ENCODE peak calls at places on chromosomes 11 and 22, in seven cellular contexts. B is thoracic aorta; H is CD8-positive, alpha-beta T cell; V is body of pancreas; Q is pancreas; R is psoas muscle; W is bronchial epithelial cell. X is an unnamed sample.

GRCh38 chr11:79393362-79394043 is 47.3 kb downstream of the TENM4 start:
- DNase-seq in W (no peak), V (no peak), B (no peak), Q (no peak), R (no peak), H (no peak), X (no peak)

GRCh38 chr11:87300640-87301381 is 263.1 kb downstream of the TMEM135 start:
- DNase-seq in H (no peak), W (peak; percentile 7), V (no peak), B (no peak), Q (no peak), R (no peak), X (no peak)

GRCh38 chr11:94794287-94795168 is 26.4 kb downstream of the AMOTL1 start:
- DNase-seq in W (peak; percentile 78), V (peak; percentile 77), H (no peak), B (peak; percentile 72), R (peak; percentile 72), Q (peak; percentile 67), X (peak; percentile 69)

GRCh38 chr11:19087658-19088057 is 27.1 kb upstream of the MRGPRX2 start:
- DNase-seq in V (no peak), R (no peak), H (no peak), W (peak; percentile 89), Q (no peak), B (no peak), X (no peak)

GRCh38 chr22:30014244-30014643 is 66.0 kb upstream of the HORMAD2 start:
- DNase-seq in Q (no peak), B (no peak), H (no peak), W (no peak), V (no peak), R (no peak), X (no peak)

GRCh38 chr11:108906826-108907225 is 242.0 kb downstream of the DDX10 start:
- DNase-seq in Q (no peak), R (no peak), V (no peak), B (no peak), W (peak; percentile 21), H (no peak), X (no peak)

GRCh38 chr11:20522536-20522935 is 76.9 kb upstream of the SLC6A5 start:
- DNase-seq in V (no peak), R (no peak), W (no peak), B (no peak), Q (no peak), H (no peak), X (no peak)

GRCh38 chr11:34161812-34162506 is 56.5 kb downstream of the NAT10 start:
- DNase-seq in V (no peak), H (peak; percentile 34), Q (no peak), R (no peak), B (no peak), W (no peak), X (no peak)

GRCh38 chr22:29037340-29037932 is 24.2 kb downstream of the C22orf31 start:
- DNase-seq in H (no peak), W (no peak), B (no peak), Q (no peak), R (no peak), V (no peak), X (no peak)

GRCh38 chr11:63478896-63479295 is 12.1 kb downstream of the PLAAT5 start:
- DNase-seq in B (no peak), V (peak; percentile 60), Q (peak; percentile 53), H (peak; percentile 59), W (peak; percentile 57), R (no peak), X (no peak)

GRCh38 chr22:38416621-38417251 is 38.3 kb downstream of the KCNJ4 start:
- DNase-seq in H (no peak), R (no peak), Q (peak; percentile 11), W (no peak), B (no peak), V (no peak), X (peak; percentile 36)

GRCh38 chr11:43135966-43136534 is 175.7 kb upstream of the API5 start:
- DNase-seq in H (no peak), B (no peak), W (no peak), R (no peak), Q (no peak), V (no peak), X (no peak)

GRCh38 chr22:46352276-46352675 is 16.8 kb downstream of the TRMU start:
- DNase-seq in H (no peak), R (no peak), V (no peak), Q (no peak), W (no peak), B (no peak), X (no peak)

GRCh38 chr11:60389279-60389910 is 6.9 kb upstream of the MS4A14 start:
- DNase-seq in W (no peak), V (no peak), H (no peak), R (no peak), Q (no peak), B (no peak), X (no peak)

GRCh38 chr11:61473370-61474025 is 35.1 kb upstream of the LRRC10B start:
- DNase-seq in R (no peak), H (no peak), B (no peak), V (no peak), W (peak; percentile 78), Q (no peak), X (no peak)

GRCh38 chr11:121559812-121560211 is 107.0 kb upstream of the SORL1-AS1 start:
- DNase-seq in Q (no peak), H (no peak), W (no peak), R (no peak), V (no peak), B (no peak), X (no peak)
- H3K36me3 ChIP-seq in Q (no peaks in the 10 kb centered on the region), H (peaks cover 74% of the 10 kb centered on the region), W (no peaks in the 10 kb centered on the region), R (no peaks in the 10 kb centered on the region), V (no peaks in the 10 kb centered on the region), B (no peaks in the 10 kb centered on the region), X (peaks cover 69% of the 10 kb centered on the region)

GRCh38 chr22:40507491-40507890 is 129.0 kb downstream of the MRTFA start:
- DNase-seq in H (no peak), B (no peak), V (no peak), Q (no peak), W (no peak), R (no peak), X (no peak)

GRCh38 chr22:40511604-40512003 is 124.9 kb downstream of the MRTFA start:
- DNase-seq in V (peak; percentile 56), R (peak; percentile 24), B (no peak), H (no peak), Q (peak; percentile 48), W (no peak), X (no peak)

GRCh38 chr22:40510965-40511364 is 125.6 kb downstream of the MRTFA start:
- DNase-seq in Q (no peak), B (no peak), V (no peak), W (no peak), R (no peak), H (no peak), X (no peak)

GRCh38 chr22:40506762-40507161 is 129.8 kb downstream of the MRTFA start:
- DNase-seq in Q (no peak), W (no peak), R (no peak), B (no peak), V (no peak), H (no peak), X (no peak)

DNA sequence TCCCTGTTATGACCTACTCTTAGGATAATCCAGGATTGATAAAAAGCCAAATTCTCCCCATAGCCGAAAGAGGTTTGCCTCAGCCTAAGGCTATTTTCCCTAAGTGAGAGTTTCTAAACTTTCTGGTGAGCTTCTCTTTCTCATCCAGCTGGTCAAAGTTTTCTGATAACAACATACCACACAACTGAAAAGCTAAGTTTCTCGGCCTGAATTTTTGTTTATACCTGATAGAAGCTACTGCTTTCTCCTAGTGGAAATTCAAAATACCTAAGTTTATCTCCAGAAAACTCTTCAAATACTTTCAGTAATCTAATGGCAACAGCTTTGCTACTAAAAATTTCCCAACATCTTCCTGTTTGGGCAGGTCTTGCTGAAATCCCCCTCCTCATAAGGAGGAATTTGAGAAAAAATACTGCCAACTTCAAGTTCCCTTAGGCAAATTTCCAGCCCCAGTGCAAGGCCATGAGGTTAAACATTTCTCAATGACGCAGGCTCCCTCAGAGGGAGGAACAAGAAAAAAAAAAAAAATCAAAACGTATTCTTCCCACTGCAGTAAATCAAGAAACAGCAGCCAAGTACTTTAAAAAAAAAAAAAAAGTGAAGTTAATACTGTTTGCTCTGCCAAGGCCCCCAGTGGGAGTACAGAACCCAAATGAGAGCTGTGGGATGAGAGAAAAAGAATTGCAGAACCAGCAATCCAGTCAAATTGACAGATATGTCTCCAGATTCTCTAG is 127.0 kb downstream of the MRTFA start:
- DNase-seq in Q (peak; percentile 70), W (peak; percentile 79), R (peak; percentile 36), B (no peak), V (peak; percentile 67), H (no peak), X (peak; percentile 74)
- H3K4me3 ChIP-seq in Q (no peak overlapping the region), W (no peak overlapping the region), R (no peak overlapping the region), B (peak overlapping the region; percentile 4), V (no peak overlapping the region), H (no peak overlapping the region), X (no peak overlapping the region)

GRCh38 chr11:66842896-66843775 is at the start of gene RCE1:
- DNase-seq in B (peak; percentile 59), R (peak; percentile 90), Q (peak; percentile 83), V (peak; percentile 92), W (peak; percentile 65), H (peak; percentile 89), X (peak; percentile 95)
- H3K36me3 ChIP-seq in B (peaks cover 16% of the 10 kb centered on the region), R (peaks cover 4% of the 10 kb centered on the region), Q (no peaks in the 10 kb centered on the region), V (no peaks in the 10 kb centered on the region), W (peaks cover 30% of the 10 kb centered on the region), H (peaks cover 4% of the 10 kb centered on the region), X (peaks cover 38% of the 10 kb centered on the region)

GRCh38 chr11:70660889-70661197 is 262.5 kb downstream of the CTTN start:
- DNase-seq in B (no peak), Q (no peak), W (no peak), V (no peak), R (no peak), H (no peak), X (no peak)
- H3K4me3 ChIP-seq in B (no peak overlapping the region), Q (no peak overlapping the region), W (no peak overlapping the region), V (no peak overlapping the region), R (no peak overlapping the region), H (no peak overlapping the region), X (no peak overlapping the region)

GRCh38 chr11:117286588-117286987 is 4.6 kb upstream of the BACE1-AS start:
- DNase-seq in R (no peak), V (no peak), B (no peak), H (no peak), W (no peak), Q (no peak), X (no peak)

GRCh38 chr11:117290809-117291396 is at the start of gene BACE1-AS:
- DNase-seq in V (peak; percentile 63), W (no peak), B (no peak), R (no peak), H (no peak), Q (peak; percentile 61), X (no peak)

GRCh38 chr11:117284053-117284452 is 7.1 kb upstream of the BACE1-AS start:
- DNase-seq in Q (no peak), B (no peak), W (no peak), R (no peak), H (no peak), V (no peak), X (no peak)

GRCh38 chr11:117289795-117290194 is 1.4 kb upstream of the BACE1-AS start:
- DNase-seq in H (no peak), R (no peak), Q (peak; percentile 76), V (peak; percentile 60), W (no peak), B (no peak), X (no peak)

GRCh38 chr11:117287668-117288067 is 3.5 kb upstream of the BACE1-AS start:
- DNase-seq in Q (no peak), H (no peak), V (no peak), W (no peak), R (no peak), B (no peak), X (no peak)
- H3K36me3 ChIP-seq in Q (no peaks in the 10 kb centered on the region), H (peaks cover 4% of the 10 kb centered on the region), V (no peaks in the 10 kb centered on the region), W (peaks cover 12% of the 10 kb centered on the region), R (peaks cover 19% of the 10 kb centered on the region), B (peaks cover 33% of the 10 kb centered on the region), X (peaks cover 100% of the 10 kb centered on the region)

GRCh38 chr22:23068832-23069385 is 1.4 kb upstream of the GNAZ start:
- DNase-seq in R (no peak), Q (no peak), W (no peak), H (no peak), V (no peak), B (no peak), X (no peak)
- H3K4me3 ChIP-seq in R (no peak overlapping the region), Q (no peak overlapping the region), W (no peak overlapping the region), H (no peak overlapping the region), V (no peak overlapping the region), B (peak overlapping the region; percentile 70), X (no peak overlapping the region)

X was measured in heart left ventricle.